ENCODE peak calls at places on chromosomes 2 and 18, in six cellular contexts. Y is CD8-positive, alpha-beta memory T cell; D is amniotic stem cell; A is ecto neural progenitor cell; I is GM18507; R is AG10803. N is an unnamed sample.

GRCh38 chr18:59861009-59861408 is 38.8 kb upstream of the PMAIP1 start:
- DNase-seq in A (no peak), R (no peak), Y (no peak), I (no peak), D (no peak), N (no peak)

GRCh38 chr2:218398437-218399390 is 954 bp upstream of the CTDSP1 start:
- DNase-seq in A (no peak), I (no peak), R (peak), Y (peak), D (peak), N (peak)

GRCh38 chr2:28716265-28716865 is 35.3 kb upstream of the PPP1CB start:
- DNase-seq in Y (no peak), A (no peak), D (peak), R (peak), I (no peak), N (peak)

GRCh38 chr2:184767059-184767458 is 168.7 kb downstream of the ZNF804A start:
- DNase-seq in R (no peak), I (no peak), Y (no peak), D (no peak), A (no peak), N (no peak)

GRCh38 chr2:191165190-191165643 is 14.4 kb upstream of the STAT4 start:
- DNase-seq in I (no peak), D (peak), Y (no peak), R (peak), A (no peak), N (peak)

GRCh38 chr2:224101820-224102630 is 62.9 kb upstream of the SERPINE2 start:
- DNase-seq in A (no peak), D (peak), R (peak), Y (no peak), I (no peak), N (peak)

GRCh38 chr2:20106746-20107145 is 55.3 kb upstream of the LAPTM4A start:
- DNase-seq in A (peak), I (no peak), R (no peak), D (no peak), Y (no peak), N (no peak)

GRCh38 chr2:135494503-135494902 is 36.5 kb downstream of the ZRANB3 start:
- DNase-seq in D (no peak), I (no peak), A (no peak), R (peak), Y (no peak), N (peak)

GRCh38 chr2:201116115-201116958 is at the start of gene CFLAR:
- DNase-seq in A (peak), I (no peak), D (peak), Y (peak), R (peak), N (peak)

GRCh38 chr2:37672104-37672869 is 845 bp upstream of the CDC42EP3 start:
- DNase-seq in I (peak), A (peak), Y (peak), R (peak), D (peak), N (peak)

GRCh38 chr18:24068945-24069693 is 54.6 kb downstream of the TTC39C start:
- DNase-seq in A (no peak), D (no peak), R (peak), Y (no peak), I (no peak), N (no peak)

GRCh38 chr2:120769787-120770120 is 34.1 kb downstream of the GLI2 start:
- DNase-seq in I (no peak), D (no peak), R (no peak), Y (peak), A (no peak), N (no peak)

N was measured in mesenchymal stem cell.